ENCODE peak calls at places on chromosomes 4 and X, in six cellular contexts. D, N, L, J, X and Z are unnamed samples.

GRCh38 chr4:123623611-123624010 is 227.0 kb downstream of the SPRY1 start:
- DNase-seq in N (no peak), L (no peak), J (no peak), D (no peak), X (no peak), Z (no peak)

GRCh38 chr4:70315928-70316327 is 18.9 kb upstream of the CABS1 start:
- DNase-seq in L (no peak), N (no peak), J (peak; percentile 0), D (no peak), X (no peak), Z (no peak)

GRCh38 chrX:125210146-125210545 is 109.5 kb upstream of the TEX13C start:
- DNase-seq in L (no peak), D (no peak), X (no peak), J (no peak), N (no peak), Z (no peak)

GRCh38 chr4:80185787-80186548 is 11.3 kb upstream of the PRDM8 start:
- DNase-seq in J (no peak), X (no peak), N (no peak), L (no peak), D (no peak), Z (no peak)

GRCh38 chr4:73891739-73892405 is 22.7 kb downstream of the CXCL1 start:
- DNase-seq in X (no peak), L (no peak), D (no peak), J (no peak), N (no peak), Z (no peak)

GRCh38 chr4:107317596-107317995 is 281.5 kb upstream of the DKK2 start:
- DNase-seq in N (no peak), J (no peak), X (no peak), D (no peak), L (no peak), Z (no peak)

GRCh38 chr4:118711047-118711446 is 25.9 kb downstream of the METTL14 start:
- DNase-seq in J (no peak), L (no peak), N (no peak), X (no peak), D (no peak), Z (no peak)

GRCh38 chr4:6782147-6782845 is at the start of gene KIAA0232:
- DNase-seq in L (peak; percentile 89), D (peak; percentile 96), N (peak; percentile 68), X (peak; percentile 28), J (peak; percentile 77), Z (peak; percentile 94)

GRCh38 chr4:141668200-141668599 is 31.8 kb downstream of the IL15 start:
- DNase-seq in L (no peak), J (no peak), X (no peak), N (no peak), D (no peak), Z (no peak)

GRCh38 chr4:135429528-135429927 is 1227.9 kb upstream of the PABPC4L start:
- DNase-seq in X (no peak), J (no peak), N (no peak), L (no peak), D (no peak), Z (no peak)

GRCh38 chr4:118957683-118958082 is 69.0 kb downstream of the SYNPO2 start:
- DNase-seq in N (no peak), L (no peak), D (no peak), J (no peak), X (no peak), Z (no peak)

GRCh38 chrX:24448762-24449161 is 16.3 kb upstream of the PDK3 start:
- DNase-seq in N (no peak), X (no peak), L (no peak), J (no peak), D (no peak), Z (no peak)

GRCh38 chr4:158172558-158173258 is at the start of gene GASK1B:
- DNase-seq in N (peak; percentile 81), L (peak; percentile 20), D (no peak), J (peak; percentile 49), X (no peak), Z (peak; percentile 37)

GRCh38 chr4:118032691-118033090 is 1.6 kb upstream of the NDST3 start:
- DNase-seq in L (peak; percentile 12), X (no peak), N (no peak), J (peak; percentile 29), D (no peak), Z (peak; percentile 10)

GRCh38 chr4:48243429-48243828 is 26.2 kb downstream of the TEC start:
- DNase-seq in N (no peak), D (peak; percentile 74), J (no peak), L (no peak), X (no peak), Z (no peak)

GRCh38 chr4:156321203-156321602 is 367.5 kb upstream of the CTSO start:
- DNase-seq in N (no peak), D (no peak), X (no peak), L (no peak), J (no peak), Z (no peak)

DNA sequence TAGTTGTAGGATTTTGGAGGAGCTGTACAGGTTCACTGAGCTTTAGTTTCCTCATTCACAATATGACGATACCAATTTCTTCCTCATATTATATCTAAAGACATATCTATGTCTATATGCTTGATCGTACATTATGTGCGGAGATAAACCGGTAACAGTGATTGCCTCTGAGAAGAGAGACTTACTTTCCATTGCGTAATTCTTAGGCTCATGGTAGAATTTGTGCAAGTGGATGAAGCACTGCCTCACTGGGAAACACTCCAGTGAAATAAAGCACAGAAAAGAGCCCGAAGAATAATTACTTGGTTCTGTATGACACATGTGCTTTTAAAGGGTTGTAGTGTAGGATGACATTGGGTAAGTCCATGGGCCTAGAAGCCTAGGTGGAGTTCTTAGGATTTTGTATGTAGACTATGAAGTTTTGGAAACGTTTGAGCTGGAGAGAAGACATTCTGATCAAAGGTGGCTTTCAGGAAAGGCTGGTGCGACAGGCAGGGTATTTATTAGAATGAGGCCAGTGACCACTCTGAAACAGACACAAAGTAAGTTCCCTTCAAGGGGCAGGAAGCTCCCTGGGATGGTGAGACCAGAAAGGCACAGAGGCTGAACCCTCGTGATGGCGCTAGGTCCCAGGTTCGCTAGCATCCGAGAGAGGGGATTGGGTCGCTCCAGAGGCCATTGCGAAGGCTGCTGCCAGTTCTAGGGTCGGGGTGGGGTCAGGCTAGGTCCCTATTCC is 649 bp upstream of the VBP1 start:
- DNase-seq in N (no peak), J (no peak), X (no peak), L (no peak), D (no peak), Z (no peak)
- TF ChIP-seq SP1 in N (no peak), J (no peak), X (no peak), L (no peak), D (no peak), Z (no peak)

GRCh38 chr4:813900-814299 is 12.0 kb downstream of the CPLX1 start:
- DNase-seq in L (peak; percentile 47), N (peak; percentile 58), D (no peak), J (no peak), X (no peak), Z (no peak)
- TF ChIP-seq SP1 in L (no peak), N (no peak), D (no peak), J (no peak), X (no peak), Z (no peak)

GRCh38 chrX:123833387-123833786 is 26.5 kb upstream of the XIAP start:
- DNase-seq in D (peak; percentile 69), L (peak; percentile 52), N (peak; percentile 60), J (peak; percentile 50), X (peak; percentile 33), Z (peak; percentile 84)
- TF ChIP-seq SP1 in D (no peak), L (no peak), N (no peak), J (no peak), X (no peak), Z (no peak)

GRCh38 chr4:121253961-121254360 is 89.8 kb upstream of the TNIP3 start:
- DNase-seq in X (no peak), D (no peak), L (no peak), J (no peak), N (no peak), Z (no peak)

GRCh38 chr4:121256887-121257426 is 92.8 kb upstream of the TNIP3 start:
- DNase-seq in N (no peak), D (no peak), L (no peak), J (no peak), X (no peak), Z (no peak)

GRCh38 chr4:121246698-121247097 is 82.6 kb upstream of the TNIP3 start:
- DNase-seq in L (no peak), N (no peak), J (no peak), X (no peak), D (no peak), Z (no peak)

GRCh38 chr4:121256346-121256745 is 92.2 kb upstream of the TNIP3 start:
- DNase-seq in X (peak; percentile 77), L (no peak), N (no peak), D (no peak), J (peak; percentile 13), Z (no peak)

GRCh38 chr4:121252224-121252806 is 88.2 kb upstream of the TNIP3 start:
- DNase-seq in N (peak; percentile 51), L (peak; percentile 73), J (peak; percentile 48), X (no peak), D (peak; percentile 70), Z (peak; percentile 73)
- TF ChIP-seq SP1 in N (no peak), L (no peak), J (no peak), X (no peak), D (no peak), Z (no peak)

GRCh38 chrX:30971761-30972603 is 82.9 kb upstream of the TAB3 start:
- DNase-seq in N (peak; percentile 53), D (peak; percentile 14), J (no peak), L (peak; percentile 11), X (no peak), Z (peak; percentile 61)
- TF ChIP-seq SP1 in N (no peak), D (no peak), J (no peak), L (no peak), X (no peak), Z (no peak)

GRCh38 chrX:46836701-46837542 is at the start of gene RP2:
- DNase-seq in J (peak; percentile 83), D (peak; percentile 75), L (peak; percentile 88), X (peak; percentile 71), N (peak; percentile 91), Z (peak; percentile 89)
- TF ChIP-seq SP1 in J (peak; percentile 80), D (peak; percentile 18), L (peak; percentile 66), X (peak; percentile 91), N (no peak), Z (no peak)

GRCh38 chrX:19670854-19671620 is 155.7 kb upstream of the MAP3K15 start:
- DNase-seq in D (no peak), N (peak; percentile 79), L (peak; percentile 9), X (no peak), J (peak; percentile 79), Z (peak; percentile 9)
- TF ChIP-seq SP1 in D (no peak), N (no peak), L (no peak), X (no peak), J (no peak), Z (no peak)